ENCODE peak calls at places on chromosomes 2 and 18, in six cellular contexts. U, R, E, D, L and P are unnamed samples.

GRCh38 chr2:151138507-151138906 is 123.2 kb downstream of the RBM43 start:
- DNase-seq in R (no peak), L (no peak), E (no peak), U (no peak), D (no peak), P (no peak)

GRCh38 chr2:128535928-128536327 is 217.3 kb upstream of the HS6ST1 start:
- DNase-seq in E (no peak), L (no peak), D (no peak), U (peak; percentile 15), R (no peak), P (no peak)

GRCh38 chr2:147449323-147450080 is 395.3 kb upstream of the ACVR2A start:
- DNase-seq in R (no peak), D (peak; percentile 76), U (no peak), E (no peak), L (no peak), P (no peak)

GRCh38 chr2:30257266-30258214 is 26.2 kb downstream of the LBH start:
- DNase-seq in E (no peak), U (no peak), L (no peak), D (no peak), R (no peak), P (no peak)

GRCh38 chr18:54223568-54224241 is 764 bp downstream of the MBD2 start:
- DNase-seq in R (no peak), U (peak; percentile 56), L (peak; percentile 59), E (peak; percentile 73), D (peak; percentile 47), P (no peak)

GRCh38 chr2:210584834-210585233 is 28.4 kb downstream of the CPS1 start:
- DNase-seq in L (no peak), D (no peak), E (no peak), U (no peak), R (no peak), P (no peak)

GRCh38 chr2:47535991-47536390 is 133.0 kb downstream of the MSH2 start:
- DNase-seq in E (no peak), R (no peak), L (no peak), U (no peak), D (no peak), P (no peak)

GRCh38 chr2:112646102-112646719 is 472 bp downstream of the SLC20A1 start:
- DNase-seq in R (no peak), L (no peak), D (peak; percentile 34), E (no peak), U (no peak), P (no peak)

GRCh38 chr18:159037-159652 is 788 bp downstream of the USP14 start:
- DNase-seq in E (no peak), U (no peak), R (peak; percentile 35), D (peak; percentile 46), L (no peak), P (no peak)

GRCh38 chr2:45973426-45973825 is 322.0 kb downstream of the PRKCE start:
- DNase-seq in R (no peak), U (no peak), E (no peak), D (no peak), L (no peak), P (no peak)

GRCh38 chr18:63255435-63255834 is 64.1 kb downstream of the BCL2 start:
- DNase-seq in L (no peak), E (no peak), R (no peak), D (no peak), U (no peak), P (no peak)

GRCh38 chr2:202883987-202884675 is 12.6 kb upstream of the ICA1L start:
- DNase-seq in D (no peak), R (no peak), L (no peak), E (no peak), U (no peak), P (no peak)

GRCh38 chr2:79832540-79833234 is 319.8 kb downstream of the CTNNA2 start:
- DNase-seq in U (no peak), R (no peak), L (no peak), E (no peak), D (peak; percentile 39), P (no peak)

GRCh38 chr2:179106342-179107178 is 56.6 kb upstream of the CCDC141 start:
- DNase-seq in D (no peak), E (no peak), R (peak; percentile 5), U (no peak), L (peak; percentile 45), P (no peak)

GRCh38 chr2:230153390-230153976 is 66.3 kb downstream of the SP110 start:
- DNase-seq in L (no peak), U (no peak), D (peak; percentile 13), E (no peak), R (no peak), P (no peak)

GRCh38 chr2:134241911-134242310 is 12.0 kb upstream of the MGAT5 start:
- DNase-seq in E (no peak), U (no peak), R (no peak), L (no peak), D (no peak), P (no peak)

GRCh38 chr2:3574155-3574554 is 905 bp upstream of the RPS7 start:
- DNase-seq in U (no peak), D (no peak), E (no peak), L (no peak), R (no peak), P (no peak)

GRCh38 chr2:3575534-3576324 is 669 bp downstream of the RPS7 start:
- DNase-seq in E (no peak), D (no peak), R (no peak), U (peak; percentile 36), L (no peak), P (no peak)

GRCh38 chr2:3571284-3571683 is 3.8 kb upstream of the RPS7 start:
- DNase-seq in R (no peak), L (no peak), D (no peak), U (no peak), E (no peak), P (no peak)

GRCh38 chr2:3566806-3567205 is 8.3 kb upstream of the RPS7 start:
- DNase-seq in R (no peak), E (no peak), U (no peak), D (no peak), L (no peak), P (no peak)

DNA sequence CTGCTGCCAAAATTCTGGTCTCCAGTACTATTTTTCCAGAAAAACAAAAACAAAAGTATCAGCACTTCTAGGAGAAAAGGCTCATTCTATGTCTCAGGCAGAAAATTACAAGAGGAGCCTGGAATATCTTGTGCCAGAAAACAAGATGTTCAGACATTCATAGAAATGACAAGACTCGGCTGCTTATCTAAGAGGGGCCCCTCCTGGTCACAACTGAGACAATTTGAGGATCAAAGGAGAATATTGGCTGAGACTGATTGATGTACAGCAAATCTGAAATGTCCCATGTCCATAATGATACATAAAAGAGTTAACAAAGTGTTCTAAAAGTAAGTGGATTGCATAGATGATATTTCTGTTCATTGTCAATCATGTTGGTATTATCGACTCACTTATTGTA is 2.4 kb upstream of the RPS7 start:
- DNase-seq in E (no peak), L (no peak), R (no peak), U (no peak), D (no peak), P (no peak)
- TF ChIP-seq CTCF in E (no peak), L (no peak), R (no peak), U (no peak), D (no peak), P (no peak)

GRCh38 chr2:6877402-6878305 is at the start of gene RSAD2:
- DNase-seq in L (no peak), U (peak; percentile 35), D (no peak), R (no peak), E (no peak), P (no peak)
- H3K27ac ChIP-seq in L (peak within 1 kb of the TSS; percentile 61), U (peak within 1 kb of the TSS; percentile 61), D (no peak within 1 kb of the TSS), R (no peak within 1 kb of the TSS), E (peak within 1 kb of the TSS; percentile 69), P (no peak within 1 kb of the TSS)

GRCh38 chr18:74965682-74966081 is 243.3 kb downstream of the PTGR3 start:
- DNase-seq in U (no peak), E (no peak), R (no peak), D (no peak), L (no peak), P (no peak)

GRCh38 chr18:74963820-74964446 is 245.0 kb downstream of the PTGR3 start:
- DNase-seq in R (no peak), L (no peak), E (no peak), D (peak; percentile 13), U (peak; percentile 63), P (no peak)
- TF ChIP-seq CTCF in R (peak; percentile 40), L (no peak), E (peak; percentile 47), D (peak; percentile 31), U (peak; percentile 29), P (peak; percentile 52)

GRCh38 chr2:120017201-120017600 is 4.3 kb downstream of the EPB41L5 start:
- DNase-seq in R (no peak), E (no peak), L (no peak), U (no peak), D (no peak), P (no peak)
- H3K27ac ChIP-seq in R (no peak overlapping the region), E (no peak overlapping the region), L (no peak overlapping the region), U (no peak overlapping the region), D (no peak overlapping the region), P (no peak overlapping the region)

DNA sequence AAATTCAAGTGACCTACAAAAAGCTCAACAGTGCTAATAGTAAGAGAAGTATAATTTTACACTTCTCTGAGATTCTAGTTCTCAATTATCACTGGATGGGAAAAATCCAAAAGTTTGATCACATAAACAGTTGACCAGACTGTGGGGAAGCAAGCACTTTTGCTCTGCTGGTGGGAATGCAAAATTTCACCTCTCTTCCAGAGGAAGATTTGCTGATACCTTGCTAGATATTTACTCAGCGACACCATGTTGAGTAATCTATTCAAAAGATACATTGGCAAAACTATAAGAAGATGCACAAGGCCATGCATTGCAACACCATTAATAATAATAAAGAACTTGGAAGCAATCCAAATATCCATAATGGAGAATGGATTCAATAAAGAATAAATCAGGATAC is 204.4 kb downstream of the MREG start:
- DNase-seq in E (no peak), R (no peak), D (no peak), L (no peak), U (no peak), P (no peak)
- TF ChIP-seq CTCF in E (no peak), R (no peak), D (peak; percentile 31), L (no peak), U (no peak), P (no peak)